ENCODE peak calls at places on chromosome 18, in ten cellular contexts. U is stimulated activated CD4-positive, alpha-beta T cell treated with anti-CD3 and anti-CD28 coated beads, TNF-alpha, amount 100 ng/mL, for 4 hours; Q is LoVo; W is T-helper 1 cell; P is mucosa of gallbladder; F is astrocyte of the hippocampus; S is osteocyte; C is GDM1; X is activated T-cell treated with anti-CD3 and anti-CD28 coated beads for 1 hour; H is ACHN. E is an unnamed sample.

GRCh38 chr18:23274638-23275482 is 139.6 kb downstream of the CABLES1 start:
- DNase-seq in H (no peak), U (no peak), X (no peak), C (no peak), F (no peak), W (no peak), Q (no peak), P (no peak), S (no peak), E (no peak)

GRCh38 chr18:55821219-55821618 is 233.2 kb upstream of the TCF4 start:
- DNase-seq in F (peak), H (peak), C (no peak), X (no peak), S (no peak), W (no peak), Q (no peak), U (no peak), P (no peak), E (peak)

GRCh38 chr18:47724186-47724975 is 206.1 kb downstream of the SMAD2 start:
- DNase-seq in U (no peak), H (no peak), Q (no peak), P (no peak), W (no peak), C (no peak), F (no peak), X (no peak), S (no peak), E (no peak)

GRCh38 chr18:3603460-3604259 is 153.7 kb downstream of the TGIF1 start:
- DNase-seq in H (peak), U (no peak), S (peak), P (no peak), C (peak), F (peak), Q (peak), W (peak), X (no peak), E (peak)

GRCh38 chr18:26863921-26864497 is 1.5 kb downstream of the AQP4 start:
- DNase-seq in U (no peak), C (no peak), Q (no peak), X (no peak), W (no peak), S (no peak), H (no peak), F (no peak), P (no peak), E (no peak)

GRCh38 chr18:49652841-49653240 is 91.0 kb downstream of the LIPG start:
- DNase-seq in W (no peak), F (no peak), S (no peak), U (no peak), X (no peak), H (no peak), Q (no peak), P (no peak), C (no peak), E (no peak)

GRCh38 chr18:8730080-8730827 is 24.9 kb downstream of the MTCL1 start:
- DNase-seq in F (peak), X (no peak), Q (peak), S (no peak), P (peak), H (peak), U (no peak), W (no peak), C (no peak), E (no peak)

GRCh38 chr18:23609390-23610008 is 23.2 kb upstream of the NPC1 start:
- DNase-seq in P (peak), Q (peak), F (no peak), H (no peak), W (no peak), X (no peak), U (no peak), S (no peak), C (no peak), E (no peak)

GRCh38 chr18:824179-824578 is 12.1 kb upstream of the YES1 start:
- DNase-seq in X (no peak), S (no peak), H (no peak), P (no peak), C (no peak), W (no peak), Q (no peak), U (no peak), F (no peak), E (no peak)

GRCh38 chr18:77622009-77622692 is 372.5 kb downstream of the GALR1 start:
- DNase-seq in F (no peak), S (no peak), W (peak), H (no peak), P (no peak), Q (no peak), U (no peak), X (no peak), C (no peak), E (no peak)

GRCh38 chr18:32057624-32058165 is 34.0 kb upstream of the RNF138 start:
- DNase-seq in Q (no peak), H (no peak), P (no peak), F (no peak), W (no peak), X (no peak), S (no peak), U (no peak), C (no peak), E (no peak)

GRCh38 chr18:45774065-45774521 is 50.1 kb downstream of the SLC14A1 start:
- DNase-seq in P (no peak), X (no peak), U (no peak), C (no peak), Q (peak), H (peak), S (no peak), F (peak), W (no peak), E (peak)

GRCh38 chr18:26489191-26489590 is 59.2 kb downstream of the KCTD1 start:
- DNase-seq in W (no peak), U (no peak), S (no peak), X (no peak), Q (no peak), P (no peak), C (no peak), F (no peak), H (no peak), E (peak)

GRCh38 chr18:6885992-6886823 is 156.7 kb downstream of the ARHGAP28 start:
- DNase-seq in C (peak), U (no peak), F (peak), W (no peak), S (no peak), X (no peak), P (peak), Q (peak), H (peak), E (peak)

GRCh38 chr18:63137999-63138448 is 181.5 kb downstream of the BCL2 start:
- DNase-seq in S (no peak), F (no peak), C (peak), Q (no peak), U (no peak), X (no peak), P (no peak), H (no peak), W (peak), E (no peak)

GRCh38 chr18:58559427-58560186 is 69.3 kb downstream of the ALPK2 start:
- DNase-seq in S (no peak), Q (no peak), W (no peak), X (no peak), P (no peak), F (no peak), C (no peak), H (no peak), U (no peak), E (no peak)

GRCh38 chr18:49406863-49407262 is 53.6 kb downstream of the DYM start:
- DNase-seq in U (no peak), F (no peak), H (no peak), W (no peak), S (no peak), X (no peak), C (no peak), Q (no peak), P (no peak), E (no peak)

GRCh38 chr18:13264091-13264777 is 45.7 kb downstream of the LDLRAD4 start:
- DNase-seq in W (no peak), S (peak), P (peak), U (no peak), C (no peak), F (peak), H (no peak), Q (no peak), X (no peak), E (no peak)

GRCh38 chr18:58213931-58214431 is 170.0 kb downstream of the NEDD4L start:
- DNase-seq in Q (no peak), P (no peak), C (no peak), X (no peak), U (no peak), S (no peak), H (peak), W (no peak), F (peak), E (peak)

GRCh38 chr18:50061876-50062517 is 132.9 kb downstream of the MYO5B start:
- DNase-seq in W (no peak), C (no peak), P (no peak), X (no peak), U (no peak), S (no peak), Q (no peak), F (no peak), H (no peak), E (no peak)

GRCh38 chr18:70390366-70391090 is 101.7 kb downstream of the SOCS6 start:
- DNase-seq in H (no peak), X (no peak), U (no peak), P (no peak), Q (no peak), C (no peak), F (no peak), S (no peak), W (no peak), E (peak)

GRCh38 chr18:32893915-32894314 is 121.1 kb upstream of the KLHL14 start:
- DNase-seq in X (no peak), W (no peak), U (no peak), C (no peak), H (peak), P (no peak), F (no peak), Q (no peak), S (no peak), E (no peak)

GRCh38 chr18:56748698-56749268 is 97.6 kb downstream of the WDR7 start:
- DNase-seq in H (peak), W (peak), C (no peak), S (no peak), U (no peak), P (no peak), Q (peak), X (no peak), F (peak), E (peak)

GRCh38 chr18:11887305-11888262 is 20.5 kb downstream of the MPPE1 start:
- DNase-seq in U (no peak), Q (peak), H (no peak), P (no peak), W (no peak), C (no peak), F (peak), S (no peak), X (no peak), E (no peak)

GRCh38 chr18:24544141-24544498 is 83.7 kb downstream of the HRH4 start:
- DNase-seq in C (no peak), F (peak), X (no peak), U (no peak), S (no peak), P (no peak), H (peak), W (no peak), Q (peak), E (no peak)

GRCh38 chr18:61282926-61283325 is 50.3 kb upstream of the CDH20 start:
- DNase-seq in W (no peak), U (no peak), X (no peak), Q (no peak), S (no peak), C (no peak), P (no peak), H (no peak), F (peak), E (no peak)

GRCh38 chr18:26655614-26656400 is 107.5 kb upstream of the KCTD1 start:
- DNase-seq in P (peak), U (no peak), F (peak), H (peak), C (no peak), W (no peak), S (no peak), X (no peak), Q (peak), E (peak)

GRCh38 chr18:63553117-63553516 is 10.9 kb downstream of the SERPINB12 start:
- DNase-seq in U (no peak), S (no peak), C (peak), P (no peak), W (no peak), H (no peak), Q (no peak), X (no peak), F (peak), E (peak)

GRCh38 chr18:9380571-9381390 is 46.2 kb downstream of the TWSG1 start:
- DNase-seq in U (no peak), F (peak), Q (no peak), P (no peak), S (no peak), W (no peak), X (no peak), H (no peak), C (no peak), E (peak)

E was measured in foreskin fibroblast.